ENCODE peak calls at places on chromosomes 12 and 14, in seven cellular contexts. T is fibroblast of lung, E is foreskin keratinocyte, S is GM23338, X is sigmoid colon, C is mucosa of descending colon, M is upper lobe of right lung. N is an unnamed sample.
A peak's percentile ranks its signal among the peaks of the same experiment; 100 is the strongest.

GRCh38 chr14:58783801-58784511 is 146.2 kb downstream of the DACT1 start:
- DNase-seq in X (no peak), E (no peak), C (no peak), T (peak; percentile 52), S (no peak), M (no peak), N (no peak)

GRCh38 chr12:128976120-128976519 is 122.8 kb downstream of the GLT1D1 start:
- DNase-seq in X (no peak), T (no peak), M (no peak), E (no peak), C (no peak), S (peak; percentile 79), N (no peak)

GRCh38 chr12:67410246-67410645 is 141.1 kb downstream of the CAND1 start:
- DNase-seq in S (no peak), C (no peak), X (no peak), M (no peak), T (peak; percentile 14), E (no peak), N (no peak)

GRCh38 chr12:64088431-64089349 is 133.4 kb downstream of the KICS2 start:
- DNase-seq in T (peak; percentile 92), S (peak; percentile 75), C (no peak), M (no peak), X (peak; percentile 82), E (peak; percentile 97), N (no peak)

GRCh38 chr12:106586803-106587684 is 4.2 kb downstream of the RFX4 start:
- DNase-seq in M (no peak), S (peak; percentile 87), X (no peak), T (no peak), E (peak; percentile 4), C (no peak), N (no peak)

GRCh38 chr12:34598851-34599529 is 576.7 kb downstream of the ALG10 start:
- DNase-seq in S (no peak), C (peak; percentile 7), M (peak; percentile 55), E (no peak), X (peak; percentile 15), T (no peak), N (peak; percentile 27)

GRCh38 chr14:99899578-99900178 is 106.5 kb downstream of the EML1 start:
- DNase-seq in M (no peak), E (no peak), T (peak; percentile 59), S (peak; percentile 65), X (no peak), C (no peak), N (no peak)

GRCh38 chr14:60657609-60657983 is 8.3 kb upstream of the SIX1 start:
- DNase-seq in X (no peak), E (no peak), S (peak; percentile 69), T (no peak), C (no peak), M (no peak), N (no peak)

GRCh38 chr12:107122452-107122958 is 29.2 kb upstream of the CRY1 start:
- DNase-seq in X (no peak), C (no peak), T (no peak), M (no peak), E (no peak), S (no peak), N (no peak)

GRCh38 chr14:51462706-51463105 is 189.0 kb upstream of the FRMD6 start:
- DNase-seq in T (no peak), X (no peak), S (no peak), E (no peak), M (no peak), C (no peak), N (no peak)

GRCh38 chr14:22598896-22599244 is 770 bp downstream of the ABHD4 start:
- DNase-seq in X (no peak), E (peak; percentile 73), S (peak; percentile 73), T (peak; percentile 71), C (no peak), M (no peak), N (no peak)

GRCh38 chr12:105982022-105982421 is 156.7 kb downstream of the NUAK1 start:
- DNase-seq in X (no peak), E (no peak), T (no peak), S (no peak), M (peak; percentile 78), C (no peak), N (no peak)

GRCh38 chr12:59780605-59781135 is 184.8 kb downstream of the SLC16A7 start:
- DNase-seq in E (peak; percentile 39), S (peak; percentile 76), C (no peak), T (peak; percentile 71), X (no peak), M (no peak), N (no peak)

GRCh38 chr12:24943947-24944597 is 4.8 kb downstream of the BCAT1 start:
- DNase-seq in M (no peak), C (no peak), E (no peak), S (peak; percentile 43), X (no peak), T (no peak), N (no peak)

GRCh38 chr14:60317609-60318008 is 68.6 kb downstream of the PPM1A start:
- DNase-seq in S (peak; percentile 91), X (no peak), M (no peak), T (no peak), C (no peak), E (no peak), N (no peak)

GRCh38 chr14:20757963-20758362 is 10.2 kb upstream of the EDDM3B start:
- DNase-seq in S (peak; percentile 68), T (no peak), X (no peak), M (no peak), E (no peak), C (no peak), N (no peak)

GRCh38 chr14:79543966-79544365 is 667.3 kb downstream of the DIO2 start:
- DNase-seq in S (peak; percentile 82), X (no peak), T (peak; percentile 61), C (no peak), E (peak; percentile 64), M (no peak), N (no peak)

GRCh38 chr14:103527408-103528157 is 1.4 kb upstream of the TRMT61A start:
- DNase-seq in T (no peak), M (no peak), C (peak; percentile 40), S (no peak), X (no peak), E (peak; percentile 76), N (no peak)

GRCh38 chr14:95699397-95699796 is 13.2 kb downstream of the TCL1B start:
- DNase-seq in E (no peak), T (no peak), X (no peak), C (no peak), S (peak; percentile 34), M (no peak), N (no peak)

GRCh38 chr14:93018401-93018800 is 95.5 kb downstream of the CHGA start:
- DNase-seq in S (no peak), T (no peak), E (no peak), X (no peak), C (no peak), M (no peak), N (no peak)

GRCh38 chr12:121568971-121569808 is 11.6 kb downstream of the KDM2B start:
- DNase-seq in T (peak; percentile 49), C (no peak), E (no peak), S (no peak), X (peak; percentile 76), M (peak; percentile 69), N (no peak)

GRCh38 chr12:108747563-108747962 is 16.2 kb upstream of the CORO1C start:
- DNase-seq in T (no peak), M (peak; percentile 6), E (no peak), X (peak; percentile 28), C (no peak), S (no peak), N (no peak)

GRCh38 chr12:104605685-104606084 is 148.9 kb downstream of the CHST11 start:
- DNase-seq in X (peak; percentile 83), C (peak; percentile 29), S (peak; percentile 36), M (peak; percentile 86), E (no peak), T (peak; percentile 31), N (no peak)

GRCh38 chr12:51324953-51325352 is 979 bp upstream of the BIN2 start:
- DNase-seq in T (no peak), X (no peak), S (no peak), C (no peak), E (no peak), M (no peak), N (no peak)

GRCh38 chr12:51328587-51328986 is 4.6 kb upstream of the BIN2 start:
- DNase-seq in T (no peak), X (no peak), S (no peak), M (no peak), C (no peak), E (no peak), N (no peak)

GRCh38 chr12:51323966-51324895 is at the start of gene BIN2:
- DNase-seq in C (peak; percentile 75), T (no peak), M (peak; percentile 87), S (no peak), E (no peak), X (no peak), N (peak; percentile 98)

GRCh38 chr12:51329742-51330141 is 5.8 kb upstream of the BIN2 start:
- DNase-seq in S (no peak), M (no peak), E (no peak), C (no peak), T (no peak), X (no peak), N (peak; percentile 54)

GRCh38 chr12:51326762-51327439 is 2.9 kb upstream of the BIN2 start:
- DNase-seq in T (peak; percentile 66), M (peak; percentile 73), S (no peak), X (no peak), C (no peak), E (peak; percentile 52), N (no peak)
- H3K4me1 ChIP-seq in T (no peaks in the 10 kb centered on the region), M (peaks cover 26% of the 10 kb centered on the region), S (no peaks in the 10 kb centered on the region), X (no peaks in the 10 kb centered on the region), C (no peaks in the 10 kb centered on the region), E (no peaks in the 10 kb centered on the region), N (peaks cover 69% of the 10 kb centered on the region)

DNA sequence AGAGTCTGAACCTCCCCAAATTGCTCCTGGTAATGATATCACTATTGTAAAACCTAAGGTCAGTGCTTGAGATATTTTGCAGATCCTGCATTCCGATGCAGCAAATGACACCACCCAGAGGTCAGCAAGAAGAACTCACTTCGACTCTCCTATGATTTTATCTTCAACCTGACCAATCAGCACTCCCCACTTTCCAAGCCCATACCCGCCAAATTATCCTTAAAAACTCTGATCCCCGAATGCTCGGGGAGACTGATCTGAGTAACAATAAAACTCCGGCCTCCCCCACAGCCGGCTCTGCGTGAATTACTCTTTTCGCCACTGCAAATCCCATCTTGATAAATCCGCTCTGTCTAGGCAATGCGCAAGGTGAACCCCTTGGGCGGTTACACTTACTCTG is 1.2 kb downstream of the NPC2 start:
- DNase-seq in T (peak; percentile 54), E (peak; percentile 53), M (no peak), X (no peak), C (no peak), S (peak; percentile 57), N (no peak)
- TF ChIP-seq CTCF in T (no peak), E (peak; percentile 53), M (peak; percentile 34), X (no peak), C (no peak), S (peak; percentile 44), N (peak; percentile 18)

GRCh38 chr12:92582466-92582865 is 120.3 kb upstream of the PLEKHG7 start:
- DNase-seq in E (no peak), T (no peak), C (no peak), S (no peak), M (no peak), X (no peak), N (no peak)
- H3K4me1 ChIP-seq in E (no peaks in the 10 kb centered on the region), T (no peaks in the 10 kb centered on the region), C (no peaks in the 10 kb centered on the region), S (no peaks in the 10 kb centered on the region), M (no peaks in the 10 kb centered on the region), X (no peaks in the 10 kb centered on the region), N (no peaks in the 10 kb centered on the region)

DNA sequence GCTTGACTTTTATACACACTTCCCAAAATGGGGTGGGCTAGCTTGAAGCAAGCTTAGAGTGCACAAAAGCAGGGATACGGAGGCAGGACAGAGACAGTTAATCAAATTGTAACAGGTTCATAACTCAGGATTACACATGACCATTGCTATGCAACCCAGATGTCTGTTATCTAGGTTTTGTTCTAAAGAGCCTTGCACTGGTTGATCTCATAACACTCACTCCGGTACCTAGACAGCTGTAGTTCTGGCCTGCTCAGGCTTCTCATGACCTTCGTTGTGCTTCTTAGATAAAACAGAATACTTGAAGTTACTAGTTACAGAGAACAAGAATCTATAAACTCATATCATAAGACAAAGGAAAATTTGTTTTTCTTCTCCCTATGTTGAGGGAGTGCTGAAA is 983.4 kb downstream of the TMEM121 start:
- DNase-seq in T (no peak), S (no peak), X (no peak), M (no peak), C (no peak), E (no peak), N (no peak)
- TF ChIP-seq CTCF in T (no peak), S (no peak), X (no peak), M (no peak), C (no peak), E (no peak), N (no peak)